ENCODE peak calls at places on chromosomes 2 and 18, in nine cellular contexts. One of them, this sample, is unnamed.

GRCh38 chr2:153059338-153060052 is 341.1 kb downstream of the ARL6IP6 start:
- DNase-seq in transverse colon: no peak
- DNase-seq in prostate gland: peak
- DNase-seq in stomach: no peak
- DNase-seq in HL-60: no peak
- DNase-seq in spleen: no peak
- DNase-seq in GM12892: no peak
- DNase-seq in endothelial cell of umbilical vein: no peak
- DNase-seq in HCT116: peak
- DNase-seq in this sample: no peak

GRCh38 chr18:8631265-8631664 is 22.0 kb downstream of the RAB12 start:
- DNase-seq in endothelial cell of umbilical vein: no peak
- DNase-seq in stomach: no peak
- DNase-seq in HCT116: no peak
- DNase-seq in prostate gland: no peak
- DNase-seq in GM12892: no peak
- DNase-seq in HL-60: no peak
- DNase-seq in transverse colon: no peak
- DNase-seq in spleen: no peak
- DNase-seq in this sample: no peak

GRCh38 chr2:60819155-60819862 is 62.1 kb upstream of the REL start:
- DNase-seq in endothelial cell of umbilical vein: no peak
- DNase-seq in transverse colon: peak
- DNase-seq in prostate gland: no peak
- DNase-seq in stomach: peak
- DNase-seq in spleen: peak
- DNase-seq in HCT116: no peak
- DNase-seq in GM12892: no peak
- DNase-seq in HL-60: no peak
- DNase-seq in this sample: no peak

GRCh38 chr2:172710584-172711024 is 25.0 kb upstream of the RAPGEF4 start:
- DNase-seq in GM12892: no peak
- DNase-seq in stomach: no peak
- DNase-seq in spleen: no peak
- DNase-seq in HCT116: no peak
- DNase-seq in transverse colon: peak
- DNase-seq in endothelial cell of umbilical vein: peak
- DNase-seq in prostate gland: peak
- DNase-seq in HL-60: no peak
- DNase-seq in this sample: no peak

GRCh38 chr18:22977847-22978701 is 44.9 kb downstream of the RBBP8 start:
- DNase-seq in prostate gland: peak
- DNase-seq in spleen: no peak
- DNase-seq in HL-60: no peak
- DNase-seq in HCT116: peak
- DNase-seq in GM12892: no peak
- DNase-seq in stomach: no peak
- DNase-seq in endothelial cell of umbilical vein: peak
- DNase-seq in transverse colon: no peak
- DNase-seq in this sample: no peak

GRCh38 chr18:24600076-24600654 is 139.7 kb downstream of the HRH4 start:
- DNase-seq in transverse colon: no peak
- DNase-seq in GM12892: peak
- DNase-seq in HL-60: no peak
- DNase-seq in prostate gland: peak
- DNase-seq in endothelial cell of umbilical vein: peak
- DNase-seq in stomach: no peak
- DNase-seq in spleen: no peak
- DNase-seq in HCT116: peak
- DNase-seq in this sample: no peak

GRCh38 chr2:233544079-233544690 is 22.4 kb downstream of the USP40 start:
- DNase-seq in stomach: no peak
- DNase-seq in prostate gland: no peak
- DNase-seq in transverse colon: peak
- DNase-seq in endothelial cell of umbilical vein: peak
- DNase-seq in GM12892: no peak
- DNase-seq in HL-60: no peak
- DNase-seq in spleen: no peak
- DNase-seq in HCT116: no peak
- DNase-seq in this sample: no peak

GRCh38 chr2:202400937-202401336 is 24.8 kb downstream of the BMPR2 start:
- DNase-seq in prostate gland: no peak
- DNase-seq in stomach: no peak
- DNase-seq in transverse colon: no peak
- DNase-seq in endothelial cell of umbilical vein: no peak
- DNase-seq in GM12892: no peak
- DNase-seq in spleen: no peak
- DNase-seq in HCT116: no peak
- DNase-seq in HL-60: no peak
- DNase-seq in this sample: no peak

GRCh38 chr2:134411828-134412638 is 158.2 kb downstream of the MGAT5 start:
- DNase-seq in spleen: peak
- DNase-seq in GM12892: peak
- DNase-seq in HCT116: peak
- DNase-seq in endothelial cell of umbilical vein: peak
- DNase-seq in stomach: peak
- DNase-seq in HL-60: peak
- DNase-seq in prostate gland: peak
- DNase-seq in transverse colon: peak
- DNase-seq in this sample: no peak

GRCh38 chr2:12725238-12726187 is 8.8 kb downstream of the TRIB2 start:
- DNase-seq in prostate gland: no peak
- DNase-seq in spleen: no peak
- DNase-seq in endothelial cell of umbilical vein: no peak
- DNase-seq in stomach: peak
- DNase-seq in HCT116: no peak
- DNase-seq in GM12892: no peak
- DNase-seq in HL-60: no peak
- DNase-seq in transverse colon: no peak
- DNase-seq in this sample: no peak

GRCh38 chr2:112345030-112346027 is 69.9 kb downstream of the ZC3H6 start:
- DNase-seq in HCT116: no peak
- DNase-seq in spleen: no peak
- DNase-seq in stomach: no peak
- DNase-seq in prostate gland: no peak
- DNase-seq in endothelial cell of umbilical vein: no peak
- DNase-seq in HL-60: no peak
- DNase-seq in transverse colon: no peak
- DNase-seq in GM12892: no peak
- DNase-seq in this sample: no peak

GRCh38 chr2:49236316-49236715 is 82.0 kb upstream of the FSHR start:
- DNase-seq in HCT116: no peak
- DNase-seq in GM12892: no peak
- DNase-seq in endothelial cell of umbilical vein: no peak
- DNase-seq in spleen: no peak
- DNase-seq in transverse colon: no peak
- DNase-seq in prostate gland: no peak
- DNase-seq in stomach: no peak
- DNase-seq in HL-60: no peak
- DNase-seq in this sample: no peak

GRCh38 chr2:88005776-88006175 is 10.6 kb downstream of the RNU2-63P start:
- DNase-seq in spleen: no peak
- DNase-seq in GM12892: no peak
- DNase-seq in stomach: no peak
- DNase-seq in HL-60: no peak
- DNase-seq in HCT116: no peak
- DNase-seq in endothelial cell of umbilical vein: no peak
- DNase-seq in transverse colon: no peak
- DNase-seq in prostate gland: no peak
- DNase-seq in this sample: no peak
- TF ChIP-seq POLR2AphosphoS5 in spleen: no peak
- TF ChIP-seq POLR2AphosphoS5 in GM12892: no peak
- TF ChIP-seq POLR2AphosphoS5 in stomach: no peak
- TF ChIP-seq POLR2AphosphoS5 in HL-60: no peak
- TF ChIP-seq POLR2AphosphoS5 in HCT116: no peak
- TF ChIP-seq POLR2AphosphoS5 in endothelial cell of umbilical vein: no peak
- TF ChIP-seq POLR2AphosphoS5 in transverse colon: no peak
- TF ChIP-seq POLR2AphosphoS5 in prostate gland: no peak
- TF ChIP-seq POLR2AphosphoS5 in this sample: no peak

GRCh38 chr2:171087547-171087946 is 73.1 kb downstream of the TLK1 start:
- DNase-seq in transverse colon: no peak
- DNase-seq in prostate gland: no peak
- DNase-seq in endothelial cell of umbilical vein: peak
- DNase-seq in HL-60: no peak
- DNase-seq in stomach: no peak
- DNase-seq in HCT116: no peak
- DNase-seq in spleen: no peak
- DNase-seq in GM12892: no peak
- DNase-seq in this sample: no peak
- TF ChIP-seq POLR2AphosphoS5 in transverse colon: no peak
- TF ChIP-seq POLR2AphosphoS5 in prostate gland: no peak
- TF ChIP-seq POLR2AphosphoS5 in endothelial cell of umbilical vein: no peak
- TF ChIP-seq POLR2AphosphoS5 in HL-60: no peak
- TF ChIP-seq POLR2AphosphoS5 in stomach: no peak
- TF ChIP-seq POLR2AphosphoS5 in HCT116: no peak
- TF ChIP-seq POLR2AphosphoS5 in spleen: no peak
- TF ChIP-seq POLR2AphosphoS5 in GM12892: no peak
- TF ChIP-seq POLR2AphosphoS5 in this sample: no peak

GRCh38 chr2:164920430-164920829 is 34.9 kb downstream of the SLC38A11 start:
- DNase-seq in HCT116: no peak
- DNase-seq in GM12892: no peak
- DNase-seq in spleen: no peak
- DNase-seq in HL-60: no peak
- DNase-seq in stomach: no peak
- DNase-seq in transverse colon: no peak
- DNase-seq in endothelial cell of umbilical vein: no peak
- DNase-seq in prostate gland: no peak
- DNase-seq in this sample: no peak
- TF ChIP-seq POLR2AphosphoS5 in HCT116: no peak
- TF ChIP-seq POLR2AphosphoS5 in GM12892: no peak
- TF ChIP-seq POLR2AphosphoS5 in spleen: no peak
- TF ChIP-seq POLR2AphosphoS5 in HL-60: no peak
- TF ChIP-seq POLR2AphosphoS5 in stomach: no peak
- TF ChIP-seq POLR2AphosphoS5 in transverse colon: no peak
- TF ChIP-seq POLR2AphosphoS5 in endothelial cell of umbilical vein: no peak
- TF ChIP-seq POLR2AphosphoS5 in prostate gland: no peak
- TF ChIP-seq POLR2AphosphoS5 in this sample: no peak

DNA sequence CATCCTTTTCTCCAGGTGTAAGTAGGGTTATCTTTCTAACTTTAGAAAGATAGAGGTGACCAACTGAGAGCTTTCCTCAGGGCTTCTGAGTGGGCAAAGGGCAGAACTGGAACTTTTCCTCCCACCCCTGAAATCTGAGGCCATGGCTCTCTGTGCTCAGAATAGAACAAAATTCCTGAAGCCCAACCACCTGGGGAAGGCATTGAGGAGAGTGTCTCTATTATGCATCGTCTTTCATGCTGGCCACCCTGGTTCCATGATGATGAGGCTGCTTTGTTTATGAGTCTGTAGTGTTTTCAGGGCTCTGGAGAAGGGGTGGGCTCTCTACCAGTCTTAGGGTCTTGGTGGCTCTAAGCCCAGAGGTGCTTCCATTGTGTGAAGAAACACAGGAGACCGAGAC is 30.7 kb upstream of the IL1R1 start:
- DNase-seq in stomach: no peak
- DNase-seq in HCT116: no peak
- DNase-seq in endothelial cell of umbilical vein: no peak
- DNase-seq in HL-60: no peak
- DNase-seq in GM12892: no peak
- DNase-seq in prostate gland: no peak
- DNase-seq in spleen: no peak
- DNase-seq in transverse colon: no peak
- DNase-seq in this sample: no peak
- TF ChIP-seq POLR2AphosphoS5 in stomach: no peak
- TF ChIP-seq POLR2AphosphoS5 in HCT116: no peak
- TF ChIP-seq POLR2AphosphoS5 in endothelial cell of umbilical vein: no peak
- TF ChIP-seq POLR2AphosphoS5 in HL-60: no peak
- TF ChIP-seq POLR2AphosphoS5 in GM12892: no peak
- TF ChIP-seq POLR2AphosphoS5 in prostate gland: no peak
- TF ChIP-seq POLR2AphosphoS5 in spleen: no peak
- TF ChIP-seq POLR2AphosphoS5 in transverse colon: no peak
- TF ChIP-seq POLR2AphosphoS5 in this sample: no peak

DNA sequence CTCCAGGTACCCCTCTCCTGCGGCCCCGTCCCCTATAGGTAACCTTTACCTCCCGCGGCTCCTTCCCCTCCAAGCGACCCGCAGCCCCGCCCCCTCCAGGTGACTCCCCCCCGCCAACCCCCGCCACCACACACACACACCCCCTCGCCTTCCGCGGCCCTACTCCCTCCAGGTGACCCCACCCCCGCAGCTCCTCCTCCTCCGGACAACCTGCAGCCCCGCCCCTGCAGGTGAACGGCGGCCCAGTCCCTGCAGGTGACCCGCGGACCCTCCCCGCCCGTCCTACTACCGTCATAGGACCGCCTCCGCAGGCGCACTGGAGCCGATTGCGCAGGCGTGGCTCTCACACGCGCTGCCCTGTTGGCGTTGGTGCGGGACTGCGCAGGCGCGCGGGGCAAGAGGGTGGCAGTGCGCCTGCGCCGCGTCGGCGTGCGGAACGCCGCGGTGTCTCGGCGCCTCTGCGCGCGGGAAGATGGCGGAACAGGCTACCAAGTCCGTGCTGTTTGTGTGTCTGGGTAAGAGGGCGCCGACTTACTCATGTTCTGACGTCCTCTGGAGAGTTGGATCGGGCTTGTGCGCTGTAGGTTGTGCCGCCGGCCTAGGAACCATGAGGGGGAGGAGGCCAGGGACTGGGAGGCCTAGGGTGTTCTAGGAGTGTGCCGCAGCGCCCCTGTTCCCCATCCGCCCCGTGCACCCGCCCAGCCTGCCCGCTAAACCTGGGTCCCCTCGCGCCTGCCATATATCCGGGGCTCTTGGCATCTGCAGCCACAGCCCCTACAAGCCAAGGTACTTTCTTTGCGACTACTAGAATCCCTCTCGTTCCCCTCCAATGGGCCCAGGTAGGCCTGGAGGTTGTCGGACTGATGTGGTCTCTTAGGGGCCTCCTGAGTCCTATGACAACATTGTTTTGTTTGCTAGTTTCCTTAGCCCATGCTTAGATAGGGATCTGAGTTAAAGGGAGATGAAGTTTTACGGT is at the start of gene ACP1:
- DNase-seq in endothelial cell of umbilical vein: peak
- DNase-seq in spleen: peak
- DNase-seq in GM12892: peak
- DNase-seq in HCT116: peak
- DNase-seq in prostate gland: peak
- DNase-seq in HL-60: peak
- DNase-seq in stomach: peak
- DNase-seq in transverse colon: peak
- DNase-seq in this sample: peak
- TF ChIP-seq POLR2AphosphoS5 in endothelial cell of umbilical vein: peak
- TF ChIP-seq POLR2AphosphoS5 in spleen: peak
- TF ChIP-seq POLR2AphosphoS5 in GM12892: peak
- TF ChIP-seq POLR2AphosphoS5 in HCT116: peak
- TF ChIP-seq POLR2AphosphoS5 in prostate gland: peak
- TF ChIP-seq POLR2AphosphoS5 in HL-60: peak
- TF ChIP-seq POLR2AphosphoS5 in stomach: peak
- TF ChIP-seq POLR2AphosphoS5 in transverse colon: peak
- TF ChIP-seq POLR2AphosphoS5 in this sample: peak

GRCh38 chr18:58484989-58485962 is 143.6 kb downstream of the ALPK2 start:
- DNase-seq in endothelial cell of umbilical vein: no peak
- DNase-seq in HL-60: no peak
- DNase-seq in prostate gland: peak
- DNase-seq in spleen: no peak
- DNase-seq in stomach: no peak
- DNase-seq in GM12892: no peak
- DNase-seq in transverse colon: peak
- DNase-seq in HCT116: no peak
- DNase-seq in this sample: no peak
- TF ChIP-seq POLR2AphosphoS5 in endothelial cell of umbilical vein: no peak
- TF ChIP-seq POLR2AphosphoS5 in HL-60: no peak
- TF ChIP-seq POLR2AphosphoS5 in prostate gland: no peak
- TF ChIP-seq POLR2AphosphoS5 in spleen: no peak
- TF ChIP-seq POLR2AphosphoS5 in stomach: no peak
- TF ChIP-seq POLR2AphosphoS5 in GM12892: no peak
- TF ChIP-seq POLR2AphosphoS5 in transverse colon: no peak
- TF ChIP-seq POLR2AphosphoS5 in HCT116: no peak
- TF ChIP-seq POLR2AphosphoS5 in this sample: no peak

This sample was measured in suprapubic skin.